ENCODE peak calls at places on chromosome 14, in four cellular contexts. A is WTC11, C is HepG2, N is K562. R is an unnamed sample.

GRCh38 chr14:71855399-71856036 is 76.7 kb upstream of the RGS6 start:
- DNase-seq in A (peak), N (peak), C (peak), R (peak)

GRCh38 chr14:91873476-91874265 is 6.3 kb upstream of the TC2N start:
- DNase-seq in A (no peak), C (no peak), N (no peak), R (no peak)

GRCh38 chr14:24032727-24033418 is 18.9 kb upstream of the CARMIL3 start:
- DNase-seq in C (peak), N (no peak), A (no peak), R (no peak)

GRCh38 chr14:31966896-31967668 is 110.0 kb upstream of the ARHGAP5 start:
- DNase-seq in N (no peak), C (no peak), A (no peak), R (no peak)

GRCh38 chr14:82689948-82690347 is 1156.3 kb upstream of the SEL1L start:
- DNase-seq in A (no peak), C (no peak), N (no peak), R (no peak)

GRCh38 chr14:49479432-49479831 is 106.7 kb downstream of the RPS29 start:
- DNase-seq in N (no peak), A (no peak), C (peak), R (no peak)

GRCh38 chr14:35387713-35388579 is 16.6 kb downstream of the NFKBIA start:
- DNase-seq in A (no peak), N (no peak), C (no peak), R (no peak)

GRCh38 chr14:95515080-95515489 is 1.4 kb downstream of the SYNE3 start:
- DNase-seq in C (no peak), N (no peak), A (peak), R (no peak)

GRCh38 chr14:74504874-74505617 is 11.5 kb downstream of the ISCA2 start:
- DNase-seq in A (no peak), N (no peak), C (no peak), R (no peak)

GRCh38 chr14:49972840-49973239 is 80.0 kb downstream of the ARF6 start:
- DNase-seq in C (peak), N (peak), A (no peak), R (no peak)

GRCh38 chr14:89720741-89721315 is 233.7 kb downstream of the EFCAB11 start:
- DNase-seq in A (no peak), N (no peak), C (no peak), R (no peak)

GRCh38 chr14:93527076-93527692 is 96.4 kb downstream of the UNC79 start:
- DNase-seq in N (no peak), C (no peak), A (no peak), R (no peak)

GRCh38 chr14:66043921-66044320 is 442.2 kb upstream of the CCDC196 start:
- DNase-seq in A (no peak), N (no peak), C (no peak), R (no peak)

GRCh38 chr14:106044515-106044914 is 518.1 kb downstream of the TMEM121 start:
- DNase-seq in N (no peak), A (no peak), C (no peak), R (no peak)

GRCh38 chr14:85934123-85934885 is 404.4 kb downstream of the FLRT2 start:
- DNase-seq in C (peak), N (no peak), A (no peak), R (no peak)

GRCh38 chr14:96246535-96246839 is 9.5 kb upstream of the BDKRB1 start:
- DNase-seq in A (no peak), N (no peak), C (no peak), R (no peak)

GRCh38 chr14:29521526-29522137 is 406.0 kb downstream of the PRKD1 start:
- DNase-seq in C (no peak), A (peak), N (no peak), R (peak)

GRCh38 chr14:90642239-90642717 is 174.0 kb downstream of the TTC7B start:
- DNase-seq in N (no peak), A (peak), C (peak), R (no peak)

GRCh38 chr14:74616996-74617700 is 5.1 kb upstream of the LTBP2 start:
- DNase-seq in C (no peak), A (no peak), N (no peak), R (no peak)

GRCh38 chr14:61672796-61673195 is 22.5 kb upstream of the HIF1A start:
- DNase-seq in N (no peak), C (no peak), A (no peak), R (no peak)

GRCh38 chr14:104137297-104138097 is 890 bp upstream of the KIF26A start:
- DNase-seq in A (peak), C (peak), N (peak), R (peak)

GRCh38 chr14:51308872-51309271 is 68.8 kb downstream of the TMX1 start:
- DNase-seq in A (no peak), C (no peak), N (no peak), R (no peak)

GRCh38 chr14:51302319-51303030 is 62.4 kb downstream of the TMX1 start:
- DNase-seq in A (no peak), N (no peak), C (no peak), R (no peak)

GRCh38 chr14:51304956-51305355 is 64.9 kb downstream of the TMX1 start:
- DNase-seq in C (no peak), A (no peak), N (no peak), R (no peak)

GRCh38 chr14:51305761-51306160 is 65.7 kb downstream of the TMX1 start:
- DNase-seq in N (no peak), A (no peak), C (no peak), R (no peak)

DNA sequence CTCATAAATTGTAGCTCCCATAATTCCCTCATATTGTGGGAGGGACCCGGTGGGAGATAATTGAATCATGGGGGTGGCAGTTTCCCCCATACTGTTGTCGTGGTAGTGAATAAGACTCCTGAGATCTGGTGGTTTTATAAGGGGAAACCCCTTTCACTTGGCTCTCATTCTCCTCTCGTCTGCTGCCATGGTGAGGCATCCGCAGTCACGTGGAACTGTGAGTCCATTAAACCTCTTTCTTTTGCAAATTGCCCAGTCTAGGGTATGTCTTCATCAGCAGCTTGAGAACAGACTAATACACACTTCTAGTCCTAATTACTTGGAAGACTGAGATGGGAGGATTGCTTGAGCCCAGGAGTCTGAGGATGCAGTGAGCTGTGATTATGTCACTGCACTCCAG is 64.4 kb downstream of the TMX1 start:
- DNase-seq in N (no peak), A (no peak), C (no peak), R (no peak)
- TF ChIP-seq SP1 in N (no peak), A (no peak), C (no peak), R (no peak)

DNA sequence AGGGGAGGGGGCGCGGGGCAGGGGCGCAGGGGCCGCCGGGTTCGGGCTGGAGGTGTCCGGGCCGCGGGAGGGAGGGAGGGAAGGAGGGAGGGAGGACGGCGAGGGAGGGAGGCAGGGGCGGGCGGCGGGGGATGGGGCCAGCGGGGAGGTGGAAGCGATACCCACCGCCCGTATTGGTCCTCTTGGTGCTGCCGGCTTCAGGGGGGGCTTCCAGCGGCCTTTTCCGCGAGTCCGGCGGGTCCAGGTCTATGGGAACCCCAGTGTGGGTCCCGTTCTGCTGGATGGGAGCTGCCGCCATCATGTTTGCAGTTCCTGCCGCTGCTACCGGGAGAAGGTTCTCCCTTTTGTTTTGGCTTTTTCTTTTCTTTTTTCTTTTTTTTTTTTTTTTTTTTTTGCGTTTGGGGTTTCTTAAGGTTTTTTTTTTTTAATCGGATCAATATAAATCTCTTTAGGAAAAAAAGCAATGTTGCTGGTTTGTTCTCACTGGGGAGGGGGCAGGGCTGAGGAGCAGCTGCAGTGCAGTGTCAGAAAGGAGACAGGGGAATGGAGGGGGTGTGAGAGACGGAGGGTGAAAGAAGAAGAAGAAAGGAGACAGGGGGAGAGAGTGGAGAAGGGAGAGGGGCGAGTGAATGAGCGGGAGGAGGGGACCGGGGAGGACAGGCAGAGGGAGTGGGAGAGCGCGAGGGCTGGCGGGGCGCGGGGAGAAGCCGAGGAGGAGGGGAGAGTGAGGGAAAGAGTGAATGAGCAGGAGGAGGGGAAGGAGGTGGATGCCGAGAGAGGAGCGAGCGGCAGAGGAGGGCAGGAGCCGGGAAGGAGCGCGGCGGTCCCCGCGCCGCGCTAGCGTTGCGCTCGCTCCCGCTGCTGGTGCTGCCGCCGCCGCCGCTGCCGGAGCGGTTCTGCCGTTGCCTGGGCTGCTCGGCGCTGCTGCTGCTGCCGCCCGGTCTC is at the start of gene NOVA1:
- DNase-seq in N (no peak), C (no peak), A (peak), R (peak)
- TF ChIP-seq ELF4 in N (no peak), C (no peak), A (no peak), R (no peak)

GRCh38 chr14:102280376-102280962 is 24.5 kb downstream of the MOK start:
- DNase-seq in A (no peak), C (no peak), N (no peak), R (no peak)
- TF ChIP-seq SP1 in A (no peak), C (no peak), N (no peak), R (no peak)

GRCh38 chr14:103121846-103122577 is 1.2 kb upstream of the TNFAIP2 start:
- DNase-seq in C (peak), N (peak), A (no peak), R (peak)

GRCh38 chr14:103121161-103121845 is 2.0 kb upstream of the TNFAIP2 start:
- DNase-seq in N (no peak), C (no peak), A (no peak), R (no peak)

GRCh38 chr14:103123128-103123633 is at the start of gene TNFAIP2:
- DNase-seq in A (peak), C (no peak), N (peak), R (no peak)

GRCh38 chr14:103123634-103124500 is 606 bp downstream of the TNFAIP2 start:
- DNase-seq in N (peak), C (no peak), A (peak), R (no peak)

DNA sequence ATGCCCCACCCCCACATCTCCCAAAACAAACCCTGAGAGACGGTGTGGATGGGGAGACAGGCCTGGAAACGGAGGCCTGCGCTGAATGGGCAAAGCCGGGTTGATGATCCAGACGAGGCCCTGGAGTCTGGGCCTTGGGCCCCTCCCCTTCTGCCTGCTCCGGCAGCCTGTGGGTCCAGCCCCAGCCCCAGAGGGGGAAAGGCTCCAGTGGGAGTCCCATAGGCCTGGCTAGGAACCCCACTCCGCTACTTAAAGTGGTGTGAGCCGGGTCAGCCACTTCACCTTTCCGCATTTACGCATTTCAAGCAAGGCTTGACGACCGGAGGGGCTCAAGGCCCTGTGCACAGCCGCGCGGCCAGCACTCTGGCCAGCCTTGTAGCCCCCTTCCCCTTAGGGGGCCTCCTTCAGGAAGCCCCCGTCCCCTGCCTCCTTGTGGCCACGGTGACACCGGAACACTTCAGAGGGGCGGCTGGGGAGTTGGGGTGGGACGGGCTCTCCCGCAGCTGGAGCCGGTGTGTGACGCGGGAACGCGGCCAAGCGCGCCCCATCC is 608 bp upstream of the TNFAIP2 start:
- DNase-seq in C (no peak), N (peak), A (no peak), R (no peak)
- TF ChIP-seq ELF4 in C (no peak), N (no peak), A (no peak), R (no peak)

DNA sequence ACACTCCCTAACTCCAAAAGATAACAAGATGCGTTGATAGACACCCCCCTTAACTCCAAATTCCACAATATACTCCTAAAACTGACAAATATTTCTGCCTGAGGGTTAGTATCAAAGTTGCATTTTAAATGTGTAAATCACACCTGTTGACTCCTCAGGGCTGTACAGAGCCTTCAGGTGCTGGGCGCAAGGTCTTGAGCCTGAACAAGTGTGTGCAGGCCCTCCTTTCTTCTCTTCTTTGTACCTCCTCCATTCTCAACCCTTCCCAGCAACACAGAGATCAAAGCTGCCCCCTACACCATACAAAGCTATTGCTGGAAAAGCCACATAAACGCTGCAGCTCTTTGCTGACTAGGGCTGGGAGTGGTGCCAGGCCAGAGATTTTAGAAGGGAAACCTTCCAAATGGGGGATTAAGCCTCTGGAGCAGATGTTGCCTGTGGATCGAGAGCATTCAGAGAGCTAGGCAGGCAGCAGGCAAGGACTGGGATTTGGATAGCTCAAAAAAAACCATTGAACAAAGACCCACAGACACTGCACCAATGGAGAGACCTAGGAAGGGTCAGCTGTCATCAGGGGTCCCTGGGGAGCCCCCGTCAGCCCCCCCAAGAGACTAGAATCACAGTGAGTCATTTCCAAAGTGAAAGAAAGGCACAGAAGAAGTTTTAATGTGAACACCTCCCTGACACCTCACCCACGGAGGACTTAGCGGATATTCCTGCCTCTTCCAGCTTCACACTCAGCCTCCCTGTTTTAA is 18.3 kb upstream of the SUSD6 start:
- DNase-seq in A (no peak), N (no peak), C (no peak), R (no peak)
- TF ChIP-seq SP1 in A (no peak), N (no peak), C (no peak), R (no peak)

GRCh38 chr14:100104523-100105300 is 39.5 kb downstream of the EVL start:
- DNase-seq in N (no peak), A (peak), C (no peak), R (no peak)
- TF ChIP-seq ELF4 in N (no peak), A (no peak), C (no peak), R (no peak)

GRCh38 chr14:72920008-72920407 is 6.3 kb upstream of the DCAF4 start:
- DNase-seq in A (no peak), N (no peak), C (no peak), R (no peak)
- TF ChIP-seq SP1 in A (no peak), N (no peak), C (no peak), R (no peak)

DNA sequence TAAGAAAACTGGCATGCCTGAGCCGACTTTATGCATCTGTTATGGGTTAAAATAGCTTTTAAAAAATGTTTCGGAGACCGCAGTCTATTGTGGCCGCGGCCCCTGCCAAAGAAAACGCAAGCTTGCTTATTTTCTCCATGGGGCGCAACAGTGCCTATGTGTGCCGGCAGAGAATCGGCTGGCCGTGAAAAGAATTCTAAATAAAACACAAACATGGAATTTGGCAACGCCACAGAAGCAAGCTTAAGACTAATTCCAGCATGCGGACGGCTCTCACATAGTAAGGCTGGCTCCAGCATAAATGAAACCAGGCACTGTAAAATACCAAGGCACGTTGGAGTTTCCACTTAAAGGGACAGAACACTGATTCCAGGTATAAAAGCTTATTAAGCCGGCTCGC is 56.7 kb downstream of the BCL11B start:
- DNase-seq in A (no peak), C (no peak), N (no peak), R (no peak)
- TF ChIP-seq ELF4 in A (no peak), C (no peak), N (no peak), R (no peak)

DNA sequence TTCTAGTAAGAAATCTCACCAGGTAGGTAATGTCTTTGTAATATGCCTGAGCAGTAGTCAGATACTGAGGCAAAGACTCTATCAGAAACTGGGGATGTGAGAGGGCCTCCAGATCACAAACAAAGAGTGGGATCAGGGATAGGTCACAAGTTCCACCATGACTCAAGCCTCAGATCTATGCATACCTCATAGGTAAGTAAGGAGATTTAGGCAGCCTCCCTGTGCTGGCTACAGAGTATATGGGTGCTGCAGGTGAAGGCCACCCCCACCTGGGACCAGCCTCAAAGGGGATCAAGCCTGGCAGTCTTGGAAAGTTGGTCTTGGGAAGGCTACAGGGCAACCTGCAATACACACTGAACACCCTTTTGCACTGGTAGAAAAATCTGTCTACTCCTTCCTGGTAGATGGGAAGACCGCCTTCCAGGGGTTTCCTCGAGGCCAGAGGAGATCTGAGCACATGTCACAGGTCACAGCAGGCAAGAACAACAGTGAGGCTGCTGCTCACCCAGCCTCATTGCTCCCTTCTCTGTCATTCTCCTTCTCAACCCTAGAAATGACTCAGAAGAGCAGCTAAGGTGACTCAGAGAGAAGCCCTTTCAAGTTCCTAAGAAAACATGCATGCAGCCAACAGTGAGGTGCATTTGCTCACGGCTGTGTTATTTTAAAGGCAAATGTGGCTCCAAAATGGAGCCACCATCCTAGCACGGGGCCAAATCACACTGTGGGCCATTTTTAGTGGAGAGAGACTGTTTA is 143.4 kb upstream of the CDKN3 start:
- DNase-seq in N (no peak), C (peak), A (no peak), R (no peak)
- TF ChIP-seq SP1 in N (no peak), C (no peak), A (no peak), R (no peak)

R was measured in HEK293T.